ENCODE peak calls at places on chromosomes 12 and 14, in eight cellular contexts. W is mammary epithelial cell, S is PC-3, P is mucosa of descending colon, G is A549, U is upper lobe of right lung, D is breast epithelium, C is lung. K is an unnamed sample. For H3K4me1, the result is how much of the 10 kb centered on the place peaks cover.

GRCh38 chr12:82655751-82656150 is 31.0 kb upstream of the TMTC2 start:
- DNase-seq in G (no peak), S (no peak), U (no peak), W (no peak), P (no peak), D (no peak), C (no peak), K (no peak)

GRCh38 chr12:115224031-115224430 is 540.1 kb upstream of the TBX3 start:
- DNase-seq in G (no peak), W (no peak), C (no peak), D (no peak), P (no peak), S (no peak), U (no peak), K (no peak)

GRCh38 chr14:21383848-21384493 is at the start of gene SUPT16H:
- DNase-seq in U (peak), W (peak), P (peak), D (peak), G (peak), C (peak), S (peak), K (peak)

GRCh38 chr12:106586803-106587684 is 4.2 kb downstream of the RFX4 start:
- DNase-seq in D (no peak), W (peak), U (no peak), P (no peak), S (no peak), C (no peak), G (peak), K (no peak)

GRCh38 chr14:81594012-81594411 is 60.4 kb upstream of the SEL1L start:
- DNase-seq in U (no peak), W (no peak), G (no peak), S (no peak), P (no peak), C (no peak), D (no peak), K (no peak)

GRCh38 chr14:98167702-98168101 is 1104.3 kb downstream of the BCL11B start:
- DNase-seq in S (no peak), W (no peak), U (no peak), C (no peak), D (no peak), G (no peak), P (no peak), K (no peak)

GRCh38 chr12:32043928-32044549 is 62.6 kb upstream of the BICD1 start:
- DNase-seq in D (no peak), P (no peak), U (no peak), W (peak), G (peak), C (no peak), S (no peak), K (no peak)

GRCh38 chr14:52447236-52447635 is 105.1 kb downstream of the TXNDC16 start:
- DNase-seq in C (no peak), P (no peak), D (no peak), U (no peak), S (no peak), G (no peak), W (no peak), K (no peak)

GRCh38 chr12:39572551-39572950 is 47.1 kb downstream of the ABCD2 start:
- DNase-seq in C (no peak), G (no peak), S (peak), D (no peak), P (no peak), U (no peak), W (no peak), K (no peak)

GRCh38 chr14:31884776-31885379 is 192.2 kb upstream of the ARHGAP5 start:
- DNase-seq in W (peak), G (no peak), D (no peak), P (no peak), C (no peak), U (no peak), S (peak), K (no peak)

GRCh38 chr12:1234073-1234472 is 243.1 kb downstream of the ERC1 start:
- DNase-seq in G (no peak), S (peak), D (no peak), W (peak), U (no peak), P (no peak), C (no peak), K (no peak)

GRCh38 chr12:121582583-121583333 is 1.9 kb upstream of the KDM2B start:
- DNase-seq in P (no peak), U (no peak), W (no peak), G (no peak), S (peak), D (no peak), C (no peak), K (no peak)
- H3K4me3 ChIP-seq in P (no peak), U (no peak), W (no peak), G (no peak), S (peak), D (no peak), C (no peak), K (no peak)

GRCh38 chr12:59070534-59070933 is 150.2 kb upstream of the LRIG3 start:
- DNase-seq in U (no peak), C (no peak), D (no peak), S (peak), P (no peak), W (no peak), G (no peak), K (no peak)

GRCh38 chr12:59069481-59069880 is 149.2 kb upstream of the LRIG3 start:
- DNase-seq in S (no peak), U (no peak), D (no peak), C (no peak), G (no peak), P (no peak), W (no peak), K (no peak)

GRCh38 chr12:59066445-59066844 is 146.1 kb upstream of the LRIG3 start:
- DNase-seq in W (peak), D (no peak), U (no peak), S (no peak), G (no peak), P (no peak), C (no peak), K (no peak)

GRCh38 chr12:59067068-59067467 is 146.8 kb upstream of the LRIG3 start:
- DNase-seq in U (no peak), C (no peak), D (no peak), G (peak), P (no peak), S (peak), W (peak), K (no peak)
- H3K4me1 ChIP-seq in U (under half), C (under half), D (under half), G (under half), P (under half), S (under half), W (under half), K (under half)

DNA sequence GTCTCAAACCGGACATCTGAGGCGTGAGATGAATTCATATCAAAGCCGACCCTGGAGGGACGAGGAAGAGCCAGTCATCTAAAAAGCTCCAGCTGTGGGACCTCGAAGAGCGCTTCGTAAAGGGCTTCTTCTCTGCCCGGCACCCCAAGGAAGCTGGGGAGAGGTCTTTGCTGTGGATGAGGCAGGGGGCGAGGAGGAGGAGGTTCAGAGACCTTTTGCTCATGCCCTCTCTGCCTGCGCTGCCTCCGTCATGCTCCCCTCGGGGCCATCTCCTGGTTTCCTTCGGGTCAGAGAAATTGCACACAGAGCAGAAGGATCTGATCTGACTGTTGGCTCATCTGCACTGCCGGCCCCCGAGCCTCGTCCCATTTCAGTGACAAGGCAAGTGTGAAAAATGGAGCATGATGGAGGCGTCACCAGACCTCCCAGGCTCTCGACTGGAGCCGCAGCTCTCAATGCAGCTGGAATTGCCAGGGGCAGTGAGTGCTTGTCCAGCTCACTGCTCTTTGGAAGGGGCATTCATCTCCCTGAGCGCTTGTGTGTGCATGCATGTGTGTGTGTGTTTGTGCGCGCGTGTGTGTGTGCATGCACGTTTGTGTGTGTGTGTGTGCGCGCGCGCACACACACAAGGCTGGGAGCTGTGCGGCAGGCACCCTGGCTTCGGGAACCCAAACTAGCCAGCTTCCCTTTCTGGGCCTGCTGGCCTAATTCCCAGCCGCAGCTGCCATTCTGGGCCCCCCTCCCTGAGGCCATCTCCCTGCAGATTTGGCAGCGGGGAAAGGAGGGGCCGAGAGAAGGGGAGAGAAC is 9.2 kb downstream of the CABP1 start:
- DNase-seq in C (no peak), U (no peak), D (no peak), S (no peak), W (no peak), P (no peak), G (no peak), K (no peak)
- H3K4me3 ChIP-seq in C (no peak), U (no peak), D (peak), S (peak), W (no peak), P (no peak), G (peak), K (no peak)

DNA sequence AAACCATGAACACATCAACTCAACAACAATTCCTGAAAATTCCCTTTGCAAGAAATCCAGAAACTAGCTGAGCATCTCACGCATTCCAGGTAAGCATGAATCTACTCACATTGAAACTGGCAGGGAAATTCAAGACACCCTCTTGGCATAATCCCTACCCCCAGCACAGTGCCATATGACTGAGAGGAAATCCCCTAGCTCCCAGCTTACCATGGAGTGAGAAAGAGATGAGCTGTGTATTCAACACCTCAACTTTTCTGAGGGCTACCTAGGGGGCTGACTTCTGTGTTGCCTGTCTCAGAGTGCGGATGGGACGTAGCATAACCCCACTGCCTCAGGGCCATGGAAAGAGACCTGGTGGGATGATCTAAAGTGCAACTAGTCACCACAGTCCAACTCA is 37.7 kb upstream of the GPR132 start:
- DNase-seq in W (no peak), G (no peak), C (no peak), U (no peak), S (no peak), P (no peak), D (no peak), K (no peak)
- H3K4me1 ChIP-seq in W (under half), G (under half), C (under half), U (under half), S (under half), P (under half), D (under half), K (under half)

DNA sequence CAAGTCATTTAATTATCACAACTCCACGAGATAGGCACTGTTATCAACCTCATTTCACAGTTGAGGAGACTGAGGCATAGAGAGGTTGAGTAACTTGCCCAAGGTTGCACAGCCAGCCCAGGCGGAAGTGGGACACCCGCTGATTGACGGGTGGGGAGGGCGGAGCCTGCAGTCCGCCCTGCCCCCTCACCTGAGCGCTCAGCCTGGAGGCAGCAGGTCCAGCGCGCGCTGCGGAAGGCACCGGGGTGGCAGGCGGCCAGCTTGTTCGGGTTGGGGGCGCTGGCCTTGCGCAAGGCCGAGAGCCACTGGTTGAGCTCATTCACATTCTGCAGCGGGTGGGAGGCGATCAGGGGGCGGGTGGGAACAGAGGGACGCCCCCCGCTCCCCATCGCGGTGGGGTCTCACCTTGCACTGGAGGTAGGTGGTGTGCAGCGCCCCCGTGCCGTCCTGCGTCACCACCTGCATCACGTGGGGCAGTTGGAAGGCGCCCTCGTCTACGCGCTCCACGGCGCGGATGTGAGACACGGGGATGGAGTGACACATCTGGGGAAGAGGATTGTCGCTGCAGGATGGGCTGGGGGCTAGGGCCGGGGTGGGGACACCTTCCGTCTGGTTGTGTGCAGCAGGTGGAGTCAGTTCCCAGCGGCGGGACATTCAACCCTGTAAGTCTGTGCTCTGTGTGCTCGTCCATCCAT is 31.7 kb downstream of the RASAL1 start:
- DNase-seq in C (no peak), U (peak), W (peak), S (peak), P (peak), D (no peak), G (peak), K (peak)
- H3K4me3 ChIP-seq in C (no peak), U (peak), W (no peak), S (peak), P (no peak), D (peak), G (peak), K (no peak)

GRCh38 chr12:49055092-49055491 is 5.5 kb downstream of the KMT2D start:
- DNase-seq in U (no peak), S (no peak), W (no peak), D (no peak), C (no peak), G (no peak), P (no peak), K (no peak)
- H3K4me1 ChIP-seq in U (under half), S (under half), W (under half), D (under half), C (under half), G (under half), P (under half), K (under half)

GRCh38 chr14:23160924-23161522 is 22.4 kb downstream of the SLC7A8 start:
- DNase-seq in W (peak), S (peak), C (peak), G (peak), P (no peak), U (peak), D (peak), K (peak)
- H3K4me3 ChIP-seq in W (no peak), S (no peak), C (no peak), G (no peak), P (no peak), U (no peak), D (no peak), K (no peak)

K was measured in transverse colon.